ENCODE peak calls at places on chromosomes 12 and 14, in seven cellular contexts. V is neural progenitor cell, Q is epithelial cell of esophagus, S is HFF-Myc, U is AG10803, A is thyroid gland, E is psoas muscle. J is an unnamed sample.

GRCh38 chr12:12726543-12727093 is 9.4 kb downstream of the CDKN1B start:
- DNase-seq in V (no peak), Q (peak; percentile 63), S (no peak), U (peak; percentile 77), A (no peak), E (no peak), J (no peak)

GRCh38 chr12:116861331-116861730 is 19.9 kb downstream of the HRK start:
- DNase-seq in V (peak; percentile 34), Q (no peak), S (peak; percentile 43), U (peak; percentile 87), A (no peak), E (peak; percentile 40), J (no peak)

GRCh38 chr14:103721334-103722120 is 5.9 kb downstream of the ZFYVE21 start:
- DNase-seq in V (no peak), Q (peak; percentile 88), S (no peak), U (no peak), A (no peak), E (peak; percentile 61), J (no peak)

GRCh38 chr14:34931206-34931605 is 51.6 kb upstream of the SRP54 start:
- DNase-seq in V (no peak), Q (peak; percentile 70), S (no peak), U (no peak), A (no peak), E (no peak), J (no peak)

GRCh38 chr14:94671870-94672444 is 59.8 kb downstream of the SERPINA3 start:
- DNase-seq in V (peak; percentile 44), Q (no peak), S (no peak), U (no peak), A (no peak), E (no peak), J (no peak)

GRCh38 chr12:12167847-12168246 is 97.1 kb downstream of the BCL2L14 start:
- DNase-seq in V (no peak), Q (no peak), S (no peak), U (no peak), A (no peak), E (no peak), J (no peak)

GRCh38 chr14:23122086-23122485 is 3.0 kb upstream of the CEBPE start:
- DNase-seq in V (no peak), Q (no peak), S (no peak), U (no peak), A (no peak), E (no peak), J (no peak)

GRCh38 chr12:51391047-51391837 is at the start of gene GALNT6:
- DNase-seq in V (peak; percentile 67), Q (peak; percentile 67), S (no peak), U (no peak), A (peak; percentile 63), E (no peak), J (no peak)

GRCh38 chr12:130104114-130104513 is 58.1 kb upstream of the FZD10 start:
- DNase-seq in V (no peak), Q (no peak), S (no peak), U (no peak), A (no peak), E (no peak), J (no peak)

GRCh38 chr12:125151284-125151683 is 86.0 kb downstream of the AACS start:
- DNase-seq in V (no peak), Q (no peak), S (no peak), U (no peak), A (no peak), E (no peak), J (no peak)

GRCh38 chr12:13340149-13340548 is 143.6 kb downstream of the EMP1 start:
- DNase-seq in V (no peak), Q (peak; percentile 50), S (no peak), U (no peak), A (no peak), E (no peak), J (no peak)

GRCh38 chr12:50520808-50521207 is 16.0 kb downstream of the DIP2B start:
- DNase-seq in V (no peak), Q (no peak), S (no peak), U (no peak), A (no peak), E (no peak), J (peak; percentile 89)

GRCh38 chr12:25458047-25458552 is 95.0 kb downstream of the LMNTD1 start:
- DNase-seq in V (no peak), Q (peak; percentile 96), S (peak; percentile 94), U (peak; percentile 88), A (no peak), E (no peak), J (peak; percentile 88)

GRCh38 chr12:27919671-27920235 is 52.8 kb downstream of the PTHLH start:
- DNase-seq in V (no peak), Q (no peak), S (no peak), U (no peak), A (no peak), E (no peak), J (no peak)

GRCh38 chr12:118061876-118062791 is 1.2 kb upstream of the WSB2 start:
- DNase-seq in V (peak; percentile 70), Q (peak; percentile 48), S (no peak), U (peak; percentile 67), A (peak; percentile 54), E (no peak), J (peak; percentile 16)

GRCh38 chr14:58501214-58501816 is 73.8 kb downstream of the KIAA0586 start:
- DNase-seq in V (peak; percentile 77), Q (peak; percentile 81), S (peak; percentile 36), U (peak; percentile 85), A (no peak), E (no peak), J (peak; percentile 54)

DNA sequence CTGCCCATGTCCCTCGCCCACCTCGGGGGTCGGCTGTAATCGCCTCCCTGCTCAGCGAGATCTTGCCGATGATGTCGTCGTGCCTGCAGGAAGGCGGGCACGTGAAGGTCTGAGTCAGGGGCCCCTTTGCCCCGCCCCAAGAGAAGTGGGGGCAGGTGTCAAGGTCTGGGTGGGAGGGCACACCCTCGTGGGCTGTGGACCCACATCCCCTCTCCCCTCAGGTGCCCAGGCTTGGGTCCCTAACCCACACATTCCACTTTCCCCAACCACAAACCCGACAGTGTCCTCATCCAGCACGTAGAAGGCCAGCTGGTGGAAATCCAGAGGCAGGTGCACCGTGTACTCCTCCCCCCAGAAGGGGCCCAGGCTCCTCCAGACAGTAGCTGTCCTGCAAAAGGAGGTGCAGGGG is 7.8 kb downstream of the RASAL1 start:
- DNase-seq in V (no peak), Q (no peak), S (no peak), U (no peak), A (no peak), E (no peak), J (no peak)
- H3K4me3 ChIP-seq in V (no peak overlapping the region), Q (no peak overlapping the region), S (no peak overlapping the region), U (no peak overlapping the region), A (no peak overlapping the region), E (no peak overlapping the region), J (no peak overlapping the region)

GRCh38 chr12:6074394-6074793 is 50.1 kb downstream of the VWF start:
- DNase-seq in V (no peak), Q (no peak), S (no peak), U (no peak), A (no peak), E (no peak), J (no peak)

GRCh38 chr12:6073426-6073825 is 51.0 kb downstream of the VWF start:
- DNase-seq in V (no peak), Q (no peak), S (no peak), U (no peak), A (no peak), E (peak; percentile 7), J (no peak)

GRCh38 chr12:6076776-6077700 is 47.4 kb downstream of the VWF start:
- DNase-seq in V (no peak), Q (no peak), S (no peak), U (no peak), A (no peak), E (peak; percentile 3), J (no peak)

GRCh38 chr12:6076340-6076739 is 48.1 kb downstream of the VWF start:
- DNase-seq in V (no peak), Q (no peak), S (no peak), U (no peak), A (no peak), E (no peak), J (no peak)

DNA sequence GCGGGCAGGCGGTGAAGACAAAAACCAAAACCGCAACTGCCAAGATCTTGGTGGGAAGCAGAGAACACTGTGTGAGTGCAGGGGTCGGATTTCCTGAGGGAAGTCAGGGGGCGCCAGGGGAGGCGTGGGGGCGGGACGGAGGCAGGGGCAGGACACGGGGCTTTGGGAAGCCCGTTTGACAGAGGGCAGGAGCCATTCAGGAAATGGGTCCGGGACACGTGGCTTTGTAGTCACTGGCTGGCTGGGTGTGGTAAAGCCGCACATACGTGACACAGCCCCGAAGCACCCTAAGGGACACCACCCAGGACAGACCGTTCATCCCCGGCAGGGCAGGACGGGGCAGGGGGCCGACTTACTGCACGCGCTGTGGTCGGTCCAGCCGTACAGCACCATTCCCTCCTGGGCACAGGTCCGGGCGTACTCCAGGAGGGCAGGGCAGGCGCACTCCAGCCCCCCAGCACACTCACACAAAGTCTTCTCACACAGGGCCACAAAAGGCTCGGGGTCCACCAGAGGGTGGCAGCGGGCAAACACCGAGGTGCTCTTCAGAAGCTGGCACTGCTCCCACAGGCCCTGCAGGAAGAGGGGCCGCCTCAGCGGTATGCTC is 49.4 kb downstream of the VWF start:
- DNase-seq in V (peak; percentile 51), Q (no peak), S (no peak), U (no peak), A (no peak), E (peak; percentile 36), J (no peak)
- H3K4me3 ChIP-seq in V (no peak overlapping the region), Q (no peak overlapping the region), S (no peak overlapping the region), U (no peak overlapping the region), A (no peak overlapping the region), E (peak overlapping the region; percentile 22), J (no peak overlapping the region)

DNA sequence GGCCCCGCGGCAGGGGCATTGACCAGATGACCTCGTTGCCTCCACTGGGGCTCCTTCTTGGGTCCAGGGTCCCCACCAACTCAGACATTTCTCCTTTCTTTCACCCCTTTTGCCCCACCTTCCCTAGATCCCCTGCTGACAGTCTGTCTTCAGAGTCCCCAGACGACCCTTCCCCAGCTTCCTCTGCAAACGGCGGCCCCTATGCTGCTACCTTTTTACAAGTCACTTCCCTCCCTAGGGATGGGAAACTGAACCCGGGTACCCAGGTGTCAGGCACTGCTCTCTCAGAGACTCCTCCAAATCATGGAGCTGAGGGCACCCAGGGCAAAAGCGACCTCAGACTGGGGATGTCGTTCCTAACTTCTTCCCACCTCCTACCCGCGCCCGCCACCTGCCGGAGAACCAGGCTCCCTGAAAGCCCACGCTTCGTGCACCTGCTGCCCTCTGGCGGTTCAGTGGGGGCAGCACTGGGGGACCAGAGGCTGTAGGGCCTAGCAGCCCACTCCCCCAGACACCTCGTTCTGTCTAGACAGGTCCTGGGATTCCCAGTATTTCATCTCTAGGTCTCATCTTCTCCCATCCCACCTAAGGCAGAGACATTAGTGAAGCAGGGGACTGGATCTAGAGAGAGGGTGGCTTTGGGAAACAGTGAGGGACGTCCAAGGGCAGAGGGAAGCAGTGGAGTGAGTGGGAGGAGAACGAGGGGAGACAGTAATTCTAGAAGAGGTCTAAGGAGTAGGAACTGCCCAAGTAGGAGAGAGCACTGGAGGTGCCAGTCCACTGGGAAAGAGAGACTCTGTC is 4.9 kb downstream of the ZNF385A start:
- DNase-seq in V (peak; percentile 96), Q (peak; percentile 85), S (peak; percentile 64), U (peak; percentile 79), A (peak; percentile 93), E (peak; percentile 94), J (no peak)
- H3K4me3 ChIP-seq in V (peak overlapping the region; percentile 58), Q (peak overlapping the region; percentile 41), S (peak overlapping the region; percentile 43), U (peak overlapping the region; percentile 57), A (peak overlapping the region; percentile 18), E (peak overlapping the region; percentile 63), J (peak overlapping the region; percentile 49)

DNA sequence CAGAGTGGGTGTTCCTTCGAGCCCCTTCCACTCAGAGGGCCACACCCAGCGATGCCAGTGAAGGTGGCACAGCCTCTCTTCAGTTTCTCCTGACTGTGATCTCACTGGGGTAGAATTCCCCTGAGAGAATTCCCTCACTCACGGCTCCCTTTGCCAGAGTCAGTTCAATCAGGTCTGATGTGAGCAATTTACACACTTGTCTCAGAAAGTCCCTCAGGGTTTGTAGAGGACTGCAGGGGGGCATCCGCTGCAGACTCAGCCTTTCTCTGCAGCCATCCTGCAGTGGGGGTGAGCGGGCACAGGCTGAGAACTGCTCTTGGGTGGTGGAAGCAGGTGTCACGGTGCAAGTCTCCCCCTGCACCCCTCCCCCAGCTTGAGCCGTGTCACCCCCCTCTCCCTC is 205.4 kb upstream of the PRMT8 start:
- DNase-seq in V (no peak), Q (no peak), S (no peak), U (no peak), A (no peak), E (no peak), J (no peak)
- H3K4me3 ChIP-seq in V (no peak overlapping the region), Q (no peak overlapping the region), S (no peak overlapping the region), U (no peak overlapping the region), A (no peak overlapping the region), E (no peak overlapping the region), J (no peak overlapping the region)